ENCODE peak calls at places on chromosomes 3 and 15, in seven cellular contexts. O, A, E, N, Z, I and C are unnamed samples.

GRCh38 chr3:32646761-32647160 is 38.2 kb upstream of the CNOT10 start:
- DNase-seq in A (no peak), N (no peak), I (no peak), E (no peak), O (no peak), Z (no peak), C (no peak)

GRCh38 chr3:188740030-188740429 is 431.7 kb upstream of the TPRG1 start:
- DNase-seq in A (no peak), N (no peak), I (no peak), E (no peak), Z (no peak), O (no peak), C (no peak)

GRCh38 chr3:192130534-192131132 is 596.7 kb downstream of the FGF12 start:
- DNase-seq in A (peak), O (no peak), E (peak), Z (peak), I (peak), N (peak), C (peak)

GRCh38 chr3:197576838-197577237 is 21.1 kb upstream of the BDH1 start:
- DNase-seq in Z (no peak), E (no peak), I (no peak), O (no peak), A (no peak), N (no peak), C (no peak)

GRCh38 chr3:195182470-195182795 is 88.5 kb downstream of the XXYLT1 start:
- DNase-seq in E (no peak), N (peak), O (no peak), A (no peak), I (no peak), Z (no peak), C (no peak)

GRCh38 chr15:95169701-95170459 is 938.5 kb downstream of the MCTP2 start:
- DNase-seq in N (no peak), O (no peak), Z (no peak), A (no peak), E (no peak), I (no peak), C (no peak)

GRCh38 chr3:17030438-17030837 is 145.7 kb downstream of the PLCL2 start:
- DNase-seq in Z (no peak), A (no peak), O (no peak), I (no peak), N (no peak), E (no peak), C (no peak)

GRCh38 chr3:30768703-30769550 is 125.5 kb downstream of the GADL1 start:
- DNase-seq in E (peak), A (peak), N (peak), Z (peak), I (peak), O (peak), C (peak)

GRCh38 chr3:21795863-21796392 is 44.9 kb upstream of the ZNF385D start:
- DNase-seq in Z (no peak), E (no peak), I (no peak), O (no peak), A (no peak), N (no peak), C (no peak)

GRCh38 chr15:38972831-38973230 is 408.2 kb upstream of the RASGRP1 start:
- DNase-seq in A (no peak), Z (no peak), O (no peak), N (no peak), I (no peak), E (no peak), C (no peak)

GRCh38 chr3:88617283-88617682 is 467.5 kb downstream of the C3orf38 start:
- DNase-seq in A (no peak), Z (no peak), N (no peak), I (no peak), E (no peak), O (no peak), C (no peak)

GRCh38 chr3:2354702-2355101 is 256.0 kb downstream of the CNTN4 start:
- DNase-seq in I (no peak), E (peak), Z (no peak), N (peak), O (no peak), A (no peak), C (peak)

GRCh38 chr3:8737301-8737700 is 3.7 kb downstream of the CAV3 start:
- DNase-seq in I (no peak), Z (no peak), O (no peak), N (no peak), E (no peak), A (no peak), C (no peak)

GRCh38 chr3:186386883-186387560 is 25.0 kb upstream of the DGKG start:
- DNase-seq in N (no peak), O (no peak), Z (no peak), E (no peak), I (no peak), A (no peak), C (no peak)

GRCh38 chr15:67185051-67185450 is 69.4 kb downstream of the AAGAB start:
- DNase-seq in Z (no peak), O (no peak), A (no peak), I (no peak), N (no peak), E (no peak), C (no peak)

GRCh38 chr3:90010341-90010740 is 902.9 kb downstream of the EPHA3 start:
- DNase-seq in A (no peak), E (no peak), Z (no peak), I (no peak), O (no peak), N (no peak), C (no peak)

GRCh38 chr3:111534701-111535100 is 7.3 kb upstream of the CD96 start:
- DNase-seq in I (no peak), O (no peak), E (no peak), A (no peak), N (no peak), Z (no peak), C (no peak)

GRCh38 chr3:13932578-13933295 is 52.9 kb upstream of the WNT7A start:
- DNase-seq in N (no peak), A (no peak), O (no peak), Z (no peak), I (no peak), E (no peak), C (no peak)

GRCh38 chr3:32912046-32912445 is 39.4 kb upstream of the CCR4 start:
- DNase-seq in A (no peak), I (no peak), Z (no peak), N (no peak), E (no peak), O (no peak), C (no peak)

GRCh38 chr3:55203006-55203405 is 275.1 kb upstream of the LRTM1 start:
- DNase-seq in E (no peak), I (no peak), N (no peak), Z (no peak), O (no peak), A (no peak), C (no peak)

GRCh38 chr3:29176501-29176900 is 104.4 kb upstream of the RBMS3 start:
- DNase-seq in N (no peak), A (no peak), E (no peak), Z (no peak), O (no peak), I (no peak), C (peak)

GRCh38 chr3:14137004-14137403 is 12.2 kb downstream of the TMEM43 start:
- DNase-seq in Z (peak), O (no peak), A (no peak), E (no peak), I (no peak), N (no peak), C (no peak)

GRCh38 chr15:89898628-89899302 is 5.0 kb upstream of the AP3S2 start:
- DNase-seq in Z (peak), O (peak), N (no peak), A (peak), I (peak), E (peak), C (peak)

GRCh38 chr3:112308151-112308911 is 14.3 kb upstream of the SLC9C1 start:
- DNase-seq in A (no peak), E (peak), N (no peak), Z (no peak), O (no peak), I (peak), C (peak)

GRCh38 chr3:51683566-51683965 is 12.5 kb downstream of the TEX264 start:
- DNase-seq in O (no peak), E (no peak), N (no peak), I (no peak), A (no peak), Z (no peak), C (no peak)

GRCh38 chr15:40737048-40737447 is 18.0 kb downstream of the RMDN3 start:
- DNase-seq in I (no peak), N (no peak), Z (no peak), E (no peak), O (no peak), A (no peak), C (no peak)

GRCh38 chr3:171569571-171570132 is 109.4 kb upstream of the TNIK start:
- DNase-seq in A (no peak), N (no peak), Z (no peak), I (no peak), E (no peak), O (no peak), C (no peak)